ENCODE peak calls at places on chromosomes 12 and 14, in five cellular contexts. V is colonic mucosa, P is vagina, N is iPS DF 6.9, S is WERI-Rb-1. Z is an unnamed sample. For H3K9me3, the result is how much of the 10 kb centered on the place peaks cover.

GRCh38 chr14:26163761-26164160 is 434.1 kb downstream of the NOVA1 start:
- DNase-seq in N (peak), V (no peak), S (peak), P (no peak), Z (no peak)

GRCh38 chr12:118034429-118035193 is 18.1 kb downstream of the RFC5 start:
- DNase-seq in N (no peak), P (no peak), S (peak), V (peak), Z (no peak)

GRCh38 chr14:100237735-100238418 is 1.1 kb upstream of the YY1 start:
- DNase-seq in N (no peak), S (peak), V (peak), P (no peak), Z (peak)

GRCh38 chr12:55707841-55708694 is at the start of gene ITGA7:
- DNase-seq in N (peak), V (peak), S (peak), P (no peak), Z (peak)

GRCh38 chr14:82387699-82388098 is 854.0 kb upstream of the SEL1L start:
- DNase-seq in V (no peak), S (no peak), N (no peak), P (no peak), Z (no peak)

GRCh38 chr12:67690656-67691055 is 42.1 kb downstream of the DYRK2 start:
- DNase-seq in S (no peak), V (no peak), N (no peak), P (no peak), Z (no peak)

GRCh38 chr14:99809376-99809775 is 16.2 kb downstream of the EML1 start:
- DNase-seq in N (no peak), V (peak), P (no peak), S (no peak), Z (peak)

GRCh38 chr12:89244536-89244935 is 107.8 kb downstream of the DUSP6 start:
- DNase-seq in S (no peak), N (no peak), V (no peak), P (no peak), Z (no peak)

GRCh38 chr14:33899723-33900341 is 51.0 kb downstream of the EGLN3 start:
- DNase-seq in P (no peak), S (no peak), V (no peak), N (no peak), Z (no peak)

GRCh38 chr14:50714452-50715073 is 46.5 kb upstream of the SAV1 start:
- DNase-seq in S (no peak), N (no peak), V (no peak), P (no peak), Z (no peak)

GRCh38 chr12:28021704-28022103 is 49.2 kb upstream of the PTHLH start:
- DNase-seq in N (no peak), P (no peak), V (no peak), S (no peak), Z (no peak)

GRCh38 chr14:95197498-95198010 is 40.2 kb upstream of the DICER1 start:
- DNase-seq in S (no peak), V (no peak), N (no peak), P (no peak), Z (no peak)

GRCh38 chr12:124902916-124903315 is 11.5 kb downstream of the UBC start:
- DNase-seq in N (no peak), V (no peak), P (no peak), S (no peak), Z (no peak)

GRCh38 chr14:30085943-30086342 is 158.3 kb upstream of the PRKD1 start:
- DNase-seq in V (no peak), P (no peak), N (no peak), S (no peak), Z (no peak)

DNA sequence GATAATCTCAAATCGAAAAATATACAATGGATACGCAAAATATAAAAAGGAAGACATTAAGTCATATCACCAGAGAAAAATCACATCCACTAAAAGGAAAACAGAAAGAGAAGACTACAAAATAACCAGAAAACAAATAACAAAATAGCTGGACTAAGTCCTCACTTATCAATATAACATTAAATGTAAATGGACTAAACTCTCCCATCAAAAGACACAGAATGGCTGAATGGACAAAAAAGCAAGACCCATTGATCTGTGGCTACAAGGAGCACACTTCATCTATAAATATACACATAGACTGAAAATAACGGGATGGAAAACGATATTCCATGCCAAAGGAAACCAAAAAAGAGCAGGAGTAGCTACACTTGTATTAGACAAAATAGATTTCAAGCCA is 161.0 kb upstream of the PRKD1 start:
- DNase-seq in P (no peak), S (no peak), V (no peak), N (no peak), Z (no peak)
- H3K9me3 ChIP-seq in P (under half), S (under half), V (under half), N (under half), Z (under half)

GRCh38 chr14:31420319-31421081 is at the start of gene HEATR5A:
- DNase-seq in S (peak), P (no peak), N (peak), V (peak), Z (peak)
- H3K4me3 ChIP-seq in S (peak), P (peak), N (peak), V (peak), Z (peak)

GRCh38 chr12:88185988-88186387 is 43.9 kb downstream of the TMTC3 start:
- DNase-seq in S (no peak), P (no peak), N (no peak), V (no peak), Z (no peak)
- H3K27ac ChIP-seq in S (no peak), P (no peak), N (no peak), V (no peak), Z (no peak)

GRCh38 chr12:10169094-10169493 is 2.8 kb downstream of the OLR1 start:
- DNase-seq in P (no peak), S (no peak), N (no peak), V (no peak), Z (no peak)

GRCh38 chr12:10171954-10172353 is at the start of gene OLR1:
- DNase-seq in V (no peak), N (no peak), S (no peak), P (no peak), Z (no peak)

GRCh38 chr12:10167588-10167987 is 4.3 kb downstream of the OLR1 start:
- DNase-seq in P (no peak), N (no peak), S (no peak), V (no peak), Z (no peak)

GRCh38 chr12:10165421-10165820 is 6.5 kb downstream of the OLR1 start:
- DNase-seq in S (no peak), P (no peak), V (no peak), N (no peak), Z (no peak)

GRCh38 chr12:10170199-10170598 is 1.7 kb downstream of the OLR1 start:
- DNase-seq in S (no peak), N (no peak), V (no peak), P (no peak), Z (no peak)
- H3K9me3 ChIP-seq in S (under half), N (under half), V (under half), P (under half), Z (under half)

GRCh38 chr14:59185676-59186075 is 2.8 kb upstream of the DAAM1 start:
- DNase-seq in V (no peak), P (no peak), S (no peak), N (no peak), Z (no peak)
- H3K4me3 ChIP-seq in V (no peak), P (no peak), S (no peak), N (no peak), Z (no peak)

GRCh38 chr14:103204852-103205540 is 81.7 kb downstream of the TNFAIP2 start:
- DNase-seq in S (no peak), V (no peak), P (no peak), N (no peak), Z (no peak)
- H3K27ac ChIP-seq in S (peak), V (no peak), P (peak), N (no peak), Z (no peak)

GRCh38 chr12:130160711-130161231 is 1.5 kb upstream of the FZD10 start:
- DNase-seq in V (no peak), S (no peak), N (no peak), P (no peak), Z (no peak)
- H3K9me3 ChIP-seq in V (under half), S (under half), N (under half), P (under half), Z (under half)